ENCODE peak calls at places on chromosome 18, in seven cellular contexts. I is GM23338; L is thoracic aorta; E is GDM1; M is mesothelial cell of epicardium; U is neuronal stem cell; B is activated CD4-positive, alpha-beta T cell treated with anti-CD3 and anti-CD28 coated beads, Interleukin-2, amount 10 ng/mL, durations not matched to agents 7 days and 5 days. T is an unnamed sample.

GRCh38 chr18:59048378-59048777 is 91.3 kb upstream of the SEC11C start:
- DNase-seq in I (peak; percentile 41), L (no peak), E (no peak), M (no peak), U (no peak), B (no peak), T (no peak)

GRCh38 chr18:48931680-48932461 is 18.9 kb downstream of the SMAD7 start:
- DNase-seq in I (no peak), L (no peak), E (no peak), M (no peak), U (no peak), B (peak; percentile 43), T (peak; percentile 26)

GRCh38 chr18:63446266-63446665 is 24.0 kb upstream of the VPS4B start:
- DNase-seq in I (no peak), L (no peak), E (no peak), M (no peak), U (no peak), B (no peak), T (no peak)

GRCh38 chr18:55353391-55353790 is 234.6 kb downstream of the TCF4 start:
- DNase-seq in I (no peak), L (no peak), E (no peak), M (no peak), U (no peak), B (no peak), T (no peak)

GRCh38 chr18:23585897-23586248 is 433 bp downstream of the NPC1 start:
- DNase-seq in I (no peak), L (no peak), E (no peak), M (no peak), U (no peak), B (no peak), T (no peak)

GRCh38 chr18:49726564-49726963 is 86.8 kb downstream of the ACAA2 start:
- DNase-seq in I (no peak), L (no peak), E (no peak), M (no peak), U (no peak), B (no peak), T (no peak)

GRCh38 chr18:27966872-27967271 is 210.1 kb downstream of the CDH2 start:
- DNase-seq in I (no peak), L (no peak), E (no peak), M (no peak), U (no peak), B (no peak), T (no peak)

GRCh38 chr18:5542393-5543035 is 1.3 kb downstream of the EPB41L3 start:
- DNase-seq in I (peak; percentile 50), L (no peak), E (no peak), M (peak; percentile 52), U (no peak), B (no peak), T (peak; percentile 45)

GRCh38 chr18:45322343-45322742 is 292.9 kb upstream of the SLC14A2 start:
- DNase-seq in I (no peak), L (no peak), E (no peak), M (no peak), U (no peak), B (no peak), T (no peak)

GRCh38 chr18:61127714-61128485 is 205.3 kb upstream of the CDH20 start:
- DNase-seq in I (peak; percentile 14), L (no peak), E (no peak), M (no peak), U (no peak), B (no peak), T (no peak)

GRCh38 chr18:2846241-2846637 is 567 bp upstream of the EMILIN2 start:
- DNase-seq in I (peak; percentile 48), L (no peak), E (no peak), M (no peak), U (peak; percentile 15), B (no peak), T (peak; percentile 38)

GRCh38 chr18:7897119-7897518 is 330.0 kb downstream of the PTPRM start:
- DNase-seq in I (no peak), L (no peak), E (no peak), M (no peak), U (no peak), B (no peak), T (no peak)

GRCh38 chr18:42365550-42365949 is 410.5 kb downstream of the PIK3C3 start:
- DNase-seq in I (no peak), L (no peak), E (no peak), M (no peak), U (no peak), B (no peak), T (no peak)

GRCh38 chr18:2302012-2302411 is 269.3 kb downstream of the METTL4 start:
- DNase-seq in I (no peak), L (no peak), E (no peak), M (no peak), U (no peak), B (no peak), T (no peak)

GRCh38 chr18:24839991-24840390 is 379.6 kb downstream of the HRH4 start:
- DNase-seq in I (no peak), L (no peak), E (no peak), M (no peak), U (no peak), B (no peak), T (no peak)

GRCh38 chr18:23916338-23916737 is 98.2 kb upstream of the TTC39C start:
- DNase-seq in I (no peak), L (no peak), E (no peak), M (no peak), U (no peak), B (no peak), T (no peak)

GRCh38 chr18:55386545-55386944 is 201.4 kb downstream of the TCF4 start:
- DNase-seq in I (no peak), L (no peak), E (no peak), M (no peak), U (no peak), B (no peak), T (no peak)

GRCh38 chr18:55228191-55228590 is 268.9 kb upstream of the CCDC68 start:
- DNase-seq in I (peak; percentile 47), L (no peak), E (no peak), M (no peak), U (peak; percentile 45), B (no peak), T (no peak)

GRCh38 chr18:56433919-56434318 is 204.5 kb downstream of the TXNL1 start:
- DNase-seq in I (peak; percentile 44), L (no peak), E (no peak), M (no peak), U (no peak), B (no peak), T (no peak)

GRCh38 chr18:60966876-60967275 is 366.4 kb upstream of the CDH20 start:
- DNase-seq in I (no peak), L (no peak), E (no peak), M (no peak), U (no peak), B (no peak), T (no peak)

GRCh38 chr18:51448949-51449348 is 251.5 kb upstream of the MEX3C start:
- DNase-seq in I (no peak), L (no peak), E (no peak), M (no peak), U (no peak), B (no peak), T (no peak)

GRCh38 chr18:65938592-65939372 is 188.0 kb downstream of the CDH7 start:
- DNase-seq in I (peak; percentile 89), L (no peak), E (peak; percentile 23), M (no peak), U (no peak), B (no peak), T (no peak)

GRCh38 chr18:3530807-3531206 is 80.8 kb downstream of the TGIF1 start:
- DNase-seq in I (no peak), L (no peak), E (no peak), M (no peak), U (no peak), B (no peak), T (no peak)

GRCh38 chr18:44651453-44651852 is 29.2 kb upstream of the SETBP1 start:
- DNase-seq in I (peak; percentile 21), L (no peak), E (no peak), M (no peak), U (no peak), B (no peak), T (no peak)

GRCh38 chr18:49048361-49048760 is 97.6 kb upstream of the SMAD7 start:
- DNase-seq in I (no peak), L (no peak), E (no peak), M (no peak), U (no peak), B (no peak), T (no peak)

GRCh38 chr18:24536326-24536725 is 75.9 kb downstream of the HRH4 start:
- DNase-seq in I (no peak), L (no peak), E (no peak), M (no peak), U (no peak), B (no peak), T (no peak)

GRCh38 chr18:50266248-50266704 is at the start of gene CFAP53:
- DNase-seq in I (peak; percentile 96), L (peak; percentile 64), E (peak; percentile 79), M (peak; percentile 85), U (peak; percentile 78), B (peak; percentile 87), T (peak; percentile 96)

GRCh38 chr18:49486617-49486958 is 446 bp downstream of the C18orf32 start:
- DNase-seq in I (no peak), L (no peak), E (no peak), M (no peak), U (no peak), B (no peak), T (no peak)

GRCh38 chr18:55588876-55589595 is 1.0 kb upstream of the TCF4 start:
- DNase-seq in I (no peak), L (no peak), E (no peak), M (no peak), U (no peak), B (no peak), T (no peak)

GRCh38 chr18:58534535-58535301 is 94.2 kb downstream of the ALPK2 start:
- DNase-seq in I (peak; percentile 35), L (no peak), E (no peak), M (no peak), U (no peak), B (no peak), T (no peak)

GRCh38 chr18:904135-905090 is at the start of gene ADCYAP1:
- DNase-seq in I (peak; percentile 80), L (no peak), E (no peak), M (peak; percentile 41), U (no peak), B (no peak), T (no peak)

GRCh38 chr18:54222922-54223567 is 1.4 kb downstream of the MBD2 start:
- DNase-seq in I (no peak), L (no peak), E (no peak), M (no peak), U (no peak), B (peak; percentile 65), T (no peak)

GRCh38 chr18:9943311-9943710 is 29.5 kb downstream of the VAPA start:
- DNase-seq in I (no peak), L (no peak), E (no peak), M (no peak), U (no peak), B (no peak), T (no peak)

GRCh38 chr18:59744271-59744721 is 47.1 kb upstream of the CCBE1 start:
- DNase-seq in I (no peak), L (no peak), E (no peak), M (no peak), U (no peak), B (no peak), T (no peak)

GRCh38 chr18:38688402-38688801 is 1122.8 kb upstream of the CELF4 start:
- DNase-seq in I (no peak), L (no peak), E (no peak), M (no peak), U (no peak), B (no peak), T (no peak)

GRCh38 chr18:11733031-11733430 is 44.0 kb downstream of the GNAL start:
- DNase-seq in I (peak; percentile 88), L (no peak), E (peak; percentile 27), M (peak; percentile 89), U (peak; percentile 72), B (peak; percentile 72), T (peak; percentile 79)

T was measured in left cardiac atrium.